ENCODE peak calls at places on chromosomes 2 and 18, in five cellular contexts. N is CD8-positive, alpha-beta T cell; T is kidney epithelial cell; C is fibroblast of pulmonary artery; I is lower lobe of right lung. D is an unnamed sample.

GRCh38 chr2:43219383-43220228 is 6.8 kb downstream of the ZFP36L2 start:
- DNase-seq in N (peak), T (no peak), C (peak), I (peak), D (peak)

GRCh38 chr2:196294510-196294909 is 123.1 kb upstream of the STK17B start:
- DNase-seq in N (no peak), T (no peak), C (no peak), I (no peak), D (no peak)

GRCh38 chr18:58501033-58501432 is 127.9 kb downstream of the ALPK2 start:
- DNase-seq in N (no peak), T (no peak), C (no peak), I (no peak), D (no peak)

GRCh38 chr2:26521054-26521912 is 43.4 kb upstream of the OTOF start:
- DNase-seq in N (no peak), T (no peak), C (peak), I (no peak), D (peak)

GRCh38 chr2:30934071-30934470 is 126.8 kb upstream of the CAPN13 start:
- DNase-seq in N (no peak), T (no peak), C (no peak), I (no peak), D (no peak)

GRCh38 chr2:26469092-26469710 is 8.7 kb downstream of the OTOF start:
- DNase-seq in N (no peak), T (peak), C (peak), I (peak), D (peak)

GRCh38 chr2:25042321-25043240 is 705 bp downstream of the EFR3B start:
- DNase-seq in N (no peak), T (no peak), C (peak), I (peak), D (peak)

GRCh38 chr18:54161267-54161666 is 63.2 kb downstream of the MBD2 start:
- DNase-seq in N (no peak), T (no peak), C (no peak), I (no peak), D (no peak)

DNA sequence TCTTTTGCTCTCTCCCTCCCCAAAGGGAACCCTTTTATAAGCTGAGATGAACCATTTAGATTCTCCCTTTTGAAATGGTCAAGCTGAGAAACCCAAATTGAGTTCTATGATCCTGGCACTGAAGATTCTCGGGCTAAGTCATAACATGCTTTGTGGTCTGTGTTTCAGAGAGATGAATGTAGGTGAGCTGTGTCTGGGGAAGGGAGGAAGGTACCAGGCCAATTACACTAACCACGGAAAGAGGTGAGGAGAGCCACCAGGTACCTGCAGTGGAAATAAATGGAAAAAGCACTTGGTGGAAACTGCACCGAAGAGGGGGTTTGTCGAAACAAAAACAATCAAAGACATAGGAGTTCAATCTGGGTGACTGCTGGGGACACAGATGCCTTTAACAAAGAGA is 996 bp upstream of the MRPL44 start:
- DNase-seq in N (no peak), T (no peak), C (no peak), I (no peak), D (no peak)
- H3K4me3 ChIP-seq in N (no peak), T (no peak), C (no peak), I (no peak), D (no peak)

GRCh38 chr2:131105156-131105949 is at the start of gene PLEKHB2:
- DNase-seq in N (peak), T (no peak), C (peak), I (peak), D (peak)
- TF ChIP-seq CTCF in N (no peak), T (peak), C (peak), I (peak), D (peak)

DNA sequence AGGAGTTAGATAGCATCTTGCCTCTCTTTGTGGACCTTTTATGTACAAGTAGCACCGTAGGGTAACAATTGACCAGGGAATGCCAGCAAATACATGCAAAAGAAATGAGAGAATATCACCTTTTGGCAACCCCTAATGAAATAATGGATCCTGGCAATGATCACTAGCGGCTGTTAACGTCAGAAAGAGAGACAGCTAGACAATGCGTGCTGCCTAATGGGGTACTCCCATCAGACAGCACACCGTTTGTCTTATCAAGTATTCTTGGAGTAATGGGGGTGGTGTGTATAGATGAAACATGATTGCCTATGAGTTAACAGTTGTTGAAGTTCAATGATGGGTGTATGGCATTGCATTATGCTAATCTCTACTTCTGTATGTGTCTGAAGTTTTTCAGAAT is 1.6 kb downstream of the ELAC1 start:
- DNase-seq in N (no peak), T (no peak), C (no peak), I (no peak), D (no peak)
- H3K4me3 ChIP-seq in N (no peak), T (no peak), C (peak), I (no peak), D (no peak)

DNA sequence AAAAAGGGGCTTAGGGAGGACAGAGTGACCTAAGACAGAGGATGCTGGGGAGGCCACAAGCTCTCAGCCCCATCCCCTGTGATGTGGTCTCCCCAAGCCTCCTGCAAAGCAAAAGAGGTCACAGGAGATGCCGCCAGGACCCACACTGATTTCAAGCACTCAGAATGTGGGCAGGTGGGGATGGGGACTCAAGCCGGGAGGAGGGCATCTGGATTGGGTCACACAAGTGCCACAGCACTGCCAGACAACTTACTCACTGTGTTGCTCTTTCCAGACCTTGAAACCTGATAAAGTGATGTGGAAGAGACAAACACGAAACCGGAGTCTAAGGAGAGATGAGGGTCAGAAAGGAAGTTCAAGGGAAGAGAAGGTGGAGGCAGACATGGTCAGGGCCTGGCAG is 95.7 kb downstream of the TTC32 start:
- DNase-seq in N (no peak), T (no peak), C (no peak), I (no peak), D (no peak)
- TF ChIP-seq CTCF in N (no peak), T (no peak), C (no peak), I (no peak), D (no peak)